ENCODE peak calls at places on chromosomes 6 and 20, in eight cellular contexts. One of them, this sample, is unnamed.

GRCh38 chr20:63032861-63033634 is 26.3 kb upstream of the BHLHE23 start:
- DNase-seq in T-cell: peak
- DNase-seq in sigmoid colon: peak
- DNase-seq in nephron progenitor cell: no peak
- DNase-seq in endothelial cell: peak
- DNase-seq in iris pigment epithelial cell: no peak
- DNase-seq in AG09309: no peak
- DNase-seq in NCI-H1436: no peak
- DNase-seq in this sample: peak

GRCh38 chr6:143727035-143727434 is 49.3 kb downstream of the PHACTR2 start:
- DNase-seq in T-cell: no peak
- DNase-seq in sigmoid colon: no peak
- DNase-seq in nephron progenitor cell: no peak
- DNase-seq in endothelial cell: no peak
- DNase-seq in iris pigment epithelial cell: peak
- DNase-seq in AG09309: no peak
- DNase-seq in NCI-H1436: no peak
- DNase-seq in this sample: no peak

GRCh38 chr20:6651016-6651415 is 116.5 kb upstream of the BMP2 start:
- DNase-seq in T-cell: no peak
- DNase-seq in sigmoid colon: peak
- DNase-seq in nephron progenitor cell: no peak
- DNase-seq in endothelial cell: no peak
- DNase-seq in iris pigment epithelial cell: peak
- DNase-seq in AG09309: peak
- DNase-seq in NCI-H1436: no peak
- DNase-seq in this sample: no peak

GRCh38 chr6:155314773-155315515 is 660 bp upstream of the TFB1M start:
- DNase-seq in T-cell: peak
- DNase-seq in sigmoid colon: peak
- DNase-seq in nephron progenitor cell: no peak
- DNase-seq in endothelial cell: no peak
- DNase-seq in iris pigment epithelial cell: peak
- DNase-seq in AG09309: peak
- DNase-seq in NCI-H1436: peak
- DNase-seq in this sample: peak

GRCh38 chr20:29079769-29080690 is 2177.4 kb upstream of the DEFB115 start:
- DNase-seq in T-cell: no peak
- DNase-seq in sigmoid colon: no peak
- DNase-seq in nephron progenitor cell: no peak
- DNase-seq in endothelial cell: no peak
- DNase-seq in iris pigment epithelial cell: no peak
- DNase-seq in AG09309: peak
- DNase-seq in NCI-H1436: no peak
- DNase-seq in this sample: no peak

GRCh38 chr6:41634657-41635056 is 3.6 kb upstream of the MDFI start:
- DNase-seq in T-cell: no peak
- DNase-seq in sigmoid colon: peak
- DNase-seq in nephron progenitor cell: no peak
- DNase-seq in endothelial cell: no peak
- DNase-seq in iris pigment epithelial cell: peak
- DNase-seq in AG09309: no peak
- DNase-seq in NCI-H1436: no peak
- DNase-seq in this sample: no peak

GRCh38 chr6:30158475-30159025 is 2.5 kb downstream of the TRIM10 start:
- DNase-seq in T-cell: no peak
- DNase-seq in sigmoid colon: no peak
- DNase-seq in nephron progenitor cell: no peak
- DNase-seq in endothelial cell: no peak
- DNase-seq in iris pigment epithelial cell: no peak
- DNase-seq in AG09309: no peak
- DNase-seq in NCI-H1436: no peak
- DNase-seq in this sample: no peak

GRCh38 chr6:144683216-144684070 is 398.3 kb downstream of the UTRN start:
- DNase-seq in T-cell: no peak
- DNase-seq in sigmoid colon: no peak
- DNase-seq in nephron progenitor cell: no peak
- DNase-seq in endothelial cell: no peak
- DNase-seq in iris pigment epithelial cell: no peak
- DNase-seq in AG09309: no peak
- DNase-seq in NCI-H1436: no peak
- DNase-seq in this sample: no peak

GRCh38 chr20:4950437-4950836 is 50.9 kb downstream of the SLC23A2 start:
- DNase-seq in T-cell: no peak
- DNase-seq in sigmoid colon: no peak
- DNase-seq in nephron progenitor cell: no peak
- DNase-seq in endothelial cell: no peak
- DNase-seq in iris pigment epithelial cell: no peak
- DNase-seq in AG09309: no peak
- DNase-seq in NCI-H1436: no peak
- DNase-seq in this sample: no peak

GRCh38 chr20:58636983-58637421 is 14.1 kb upstream of the STX16 start:
- DNase-seq in T-cell: no peak
- DNase-seq in sigmoid colon: peak
- DNase-seq in nephron progenitor cell: no peak
- DNase-seq in endothelial cell: no peak
- DNase-seq in iris pigment epithelial cell: no peak
- DNase-seq in AG09309: no peak
- DNase-seq in NCI-H1436: no peak
- DNase-seq in this sample: no peak

GRCh38 chr6:43833223-43833995 is 63.4 kb downstream of the VEGFA start:
- DNase-seq in T-cell: no peak
- DNase-seq in sigmoid colon: no peak
- DNase-seq in nephron progenitor cell: no peak
- DNase-seq in endothelial cell: no peak
- DNase-seq in iris pigment epithelial cell: peak
- DNase-seq in AG09309: no peak
- DNase-seq in NCI-H1436: no peak
- DNase-seq in this sample: no peak

GRCh38 chr6:169452117-169452868 is 198.6 kb upstream of the THBS2 start:
- DNase-seq in T-cell: no peak
- DNase-seq in sigmoid colon: peak
- DNase-seq in nephron progenitor cell: no peak
- DNase-seq in endothelial cell: no peak
- DNase-seq in iris pigment epithelial cell: peak
- DNase-seq in AG09309: peak
- DNase-seq in NCI-H1436: no peak
- DNase-seq in this sample: no peak

GRCh38 chr6:12525276-12525675 is 191.3 kb upstream of the PHACTR1 start:
- DNase-seq in T-cell: no peak
- DNase-seq in sigmoid colon: no peak
- DNase-seq in nephron progenitor cell: no peak
- DNase-seq in endothelial cell: no peak
- DNase-seq in iris pigment epithelial cell: no peak
- DNase-seq in AG09309: no peak
- DNase-seq in NCI-H1436: no peak
- DNase-seq in this sample: no peak

GRCh38 chr6:99614430-99615161 is 8.0 kb downstream of the PRDM13 start:
- DNase-seq in T-cell: no peak
- DNase-seq in sigmoid colon: no peak
- DNase-seq in nephron progenitor cell: peak
- DNase-seq in endothelial cell: no peak
- DNase-seq in iris pigment epithelial cell: no peak
- DNase-seq in AG09309: no peak
- DNase-seq in NCI-H1436: peak
- DNase-seq in this sample: peak

GRCh38 chr6:11964729-11965128 is 47.4 kb upstream of the HIVEP1 start:
- DNase-seq in T-cell: no peak
- DNase-seq in sigmoid colon: no peak
- DNase-seq in nephron progenitor cell: no peak
- DNase-seq in endothelial cell: no peak
- DNase-seq in iris pigment epithelial cell: peak
- DNase-seq in AG09309: no peak
- DNase-seq in NCI-H1436: no peak
- DNase-seq in this sample: no peak

GRCh38 chr6:5205877-5206840 is 54.6 kb downstream of the LYRM4 start:
- DNase-seq in T-cell: no peak
- DNase-seq in sigmoid colon: peak
- DNase-seq in nephron progenitor cell: no peak
- DNase-seq in endothelial cell: no peak
- DNase-seq in iris pigment epithelial cell: peak
- DNase-seq in AG09309: peak
- DNase-seq in NCI-H1436: no peak
- DNase-seq in this sample: no peak

GRCh38 chr6:7150381-7151064 is 42.8 kb downstream of the RREB1 start:
- DNase-seq in T-cell: no peak
- DNase-seq in sigmoid colon: no peak
- DNase-seq in nephron progenitor cell: peak
- DNase-seq in endothelial cell: no peak
- DNase-seq in iris pigment epithelial cell: no peak
- DNase-seq in AG09309: no peak
- DNase-seq in NCI-H1436: no peak
- DNase-seq in this sample: peak

GRCh38 chr6:79196908-79197307 is 37.6 kb downstream of the HMGN3 start:
- DNase-seq in T-cell: no peak
- DNase-seq in sigmoid colon: no peak
- DNase-seq in nephron progenitor cell: no peak
- DNase-seq in endothelial cell: no peak
- DNase-seq in iris pigment epithelial cell: no peak
- DNase-seq in AG09309: no peak
- DNase-seq in NCI-H1436: no peak
- DNase-seq in this sample: no peak

GRCh38 chr6:168159503-168159902 is 80.5 kb upstream of the FRMD1 start:
- DNase-seq in T-cell: no peak
- DNase-seq in sigmoid colon: peak
- DNase-seq in nephron progenitor cell: no peak
- DNase-seq in endothelial cell: no peak
- DNase-seq in iris pigment epithelial cell: no peak
- DNase-seq in AG09309: no peak
- DNase-seq in NCI-H1436: no peak
- DNase-seq in this sample: no peak

GRCh38 chr20:7976015-7976414 is 35.8 kb upstream of the HAO1 start:
- DNase-seq in T-cell: no peak
- DNase-seq in sigmoid colon: no peak
- DNase-seq in nephron progenitor cell: no peak
- DNase-seq in endothelial cell: no peak
- DNase-seq in iris pigment epithelial cell: peak
- DNase-seq in AG09309: no peak
- DNase-seq in NCI-H1436: no peak
- DNase-seq in this sample: no peak

GRCh38 chr6:106514281-106514885 is 114.9 kb downstream of the RTN4IP1 start:
- DNase-seq in T-cell: no peak
- DNase-seq in sigmoid colon: no peak
- DNase-seq in nephron progenitor cell: no peak
- DNase-seq in endothelial cell: no peak
- DNase-seq in iris pigment epithelial cell: no peak
- DNase-seq in AG09309: no peak
- DNase-seq in NCI-H1436: no peak
- DNase-seq in this sample: no peak

GRCh38 chr6:9224539-9224938 is 789.2 kb upstream of the SLC35B3 start:
- DNase-seq in T-cell: no peak
- DNase-seq in sigmoid colon: no peak
- DNase-seq in nephron progenitor cell: no peak
- DNase-seq in endothelial cell: no peak
- DNase-seq in iris pigment epithelial cell: peak
- DNase-seq in AG09309: no peak
- DNase-seq in NCI-H1436: no peak
- DNase-seq in this sample: no peak

GRCh38 chr6:167345960-167346359 is 21.1 kb downstream of the TTLL2 start:
- DNase-seq in T-cell: no peak
- DNase-seq in sigmoid colon: no peak
- DNase-seq in nephron progenitor cell: no peak
- DNase-seq in endothelial cell: no peak
- DNase-seq in iris pigment epithelial cell: no peak
- DNase-seq in AG09309: no peak
- DNase-seq in NCI-H1436: no peak
- DNase-seq in this sample: no peak

GRCh38 chr6:150566486-150566885 is 33.2 kb upstream of the PLEKHG1 start:
- DNase-seq in T-cell: no peak
- DNase-seq in sigmoid colon: no peak
- DNase-seq in nephron progenitor cell: no peak
- DNase-seq in endothelial cell: no peak
- DNase-seq in iris pigment epithelial cell: no peak
- DNase-seq in AG09309: no peak
- DNase-seq in NCI-H1436: no peak
- DNase-seq in this sample: no peak

GRCh38 chr20:41534842-41535241 is 83.3 kb downstream of the CHD6 start:
- DNase-seq in T-cell: no peak
- DNase-seq in sigmoid colon: no peak
- DNase-seq in nephron progenitor cell: no peak
- DNase-seq in endothelial cell: no peak
- DNase-seq in iris pigment epithelial cell: peak
- DNase-seq in AG09309: no peak
- DNase-seq in NCI-H1436: no peak
- DNase-seq in this sample: no peak

GRCh38 chr20:32356935-32357868 is 929 bp upstream of the ASXL1 start:
- DNase-seq in T-cell: no peak
- DNase-seq in sigmoid colon: no peak
- DNase-seq in nephron progenitor cell: peak
- DNase-seq in endothelial cell: no peak
- DNase-seq in iris pigment epithelial cell: peak
- DNase-seq in AG09309: no peak
- DNase-seq in NCI-H1436: no peak
- DNase-seq in this sample: peak

GRCh38 chr20:25237610-25238318 is 10.1 kb upstream of the PYGB start:
- DNase-seq in T-cell: no peak
- DNase-seq in sigmoid colon: peak
- DNase-seq in nephron progenitor cell: no peak
- DNase-seq in endothelial cell: no peak
- DNase-seq in iris pigment epithelial cell: peak
- DNase-seq in AG09309: peak
- DNase-seq in NCI-H1436: no peak
- DNase-seq in this sample: no peak

GRCh38 chr6:21235162-21235561 is 358.4 kb upstream of the SOX4 start:
- DNase-seq in T-cell: no peak
- DNase-seq in sigmoid colon: no peak
- DNase-seq in nephron progenitor cell: no peak
- DNase-seq in endothelial cell: no peak
- DNase-seq in iris pigment epithelial cell: no peak
- DNase-seq in AG09309: no peak
- DNase-seq in NCI-H1436: no peak
- DNase-seq in this sample: no peak